ENCODE peak calls at places on chromosomes 3 and 15, in seven cellular contexts. One of them, this sample, is unnamed.

GRCh38 chr3:12155833-12156232 is 2.9 kb downstream of the TIMP4 start:
- DNase-seq in DND-41: no peak
- DNase-seq in CD8-positive, alpha-beta T cell: no peak
- DNase-seq in Peyer's patch: no peak
- DNase-seq in aorta: no peak
- DNase-seq in upper lobe of left lung: no peak
- DNase-seq in sigmoid colon: no peak
- DNase-seq in this sample: no peak

GRCh38 chr15:92664178-92664900 is 8.8 kb upstream of the FAM174B start:
- DNase-seq in DND-41: no peak
- DNase-seq in CD8-positive, alpha-beta T cell: no peak
- DNase-seq in Peyer's patch: no peak
- DNase-seq in aorta: no peak
- DNase-seq in upper lobe of left lung: no peak
- DNase-seq in sigmoid colon: no peak
- DNase-seq in this sample: no peak

GRCh38 chr3:151156618-151157216 is 46.3 kb downstream of the GPR171 start:
- DNase-seq in DND-41: peak; percentile 49
- DNase-seq in CD8-positive, alpha-beta T cell: no peak
- DNase-seq in Peyer's patch: no peak
- DNase-seq in aorta: no peak
- DNase-seq in upper lobe of left lung: no peak
- DNase-seq in sigmoid colon: no peak
- DNase-seq in this sample: no peak

GRCh38 chr3:138348950-138349739 is 766 bp downstream of the MRAS start:
- DNase-seq in DND-41: no peak
- DNase-seq in CD8-positive, alpha-beta T cell: no peak
- DNase-seq in Peyer's patch: no peak
- DNase-seq in aorta: no peak
- DNase-seq in upper lobe of left lung: no peak
- DNase-seq in sigmoid colon: peak; percentile 74
- DNase-seq in this sample: peak; percentile 69

GRCh38 chr15:42087460-42087859 is 6.9 kb downstream of the PLA2G4D start:
- DNase-seq in DND-41: no peak
- DNase-seq in CD8-positive, alpha-beta T cell: no peak
- DNase-seq in Peyer's patch: no peak
- DNase-seq in aorta: no peak
- DNase-seq in upper lobe of left lung: peak; percentile 68
- DNase-seq in sigmoid colon: no peak
- DNase-seq in this sample: no peak

GRCh38 chr3:37990527-37990926 is at the start of gene VILL:
- DNase-seq in DND-41: no peak
- DNase-seq in CD8-positive, alpha-beta T cell: no peak
- DNase-seq in Peyer's patch: peak; percentile 89
- DNase-seq in aorta: no peak
- DNase-seq in upper lobe of left lung: no peak
- DNase-seq in sigmoid colon: peak; percentile 47
- DNase-seq in this sample: no peak

GRCh38 chr15:25803036-25803435 is 60.1 kb downstream of the ATP10A start:
- DNase-seq in DND-41: no peak
- DNase-seq in CD8-positive, alpha-beta T cell: no peak
- DNase-seq in Peyer's patch: no peak
- DNase-seq in aorta: no peak
- DNase-seq in upper lobe of left lung: no peak
- DNase-seq in sigmoid colon: no peak
- DNase-seq in this sample: no peak

GRCh38 chr15:31458591-31458990 is 132.0 kb downstream of the KLF13 start:
- DNase-seq in DND-41: no peak
- DNase-seq in CD8-positive, alpha-beta T cell: no peak
- DNase-seq in Peyer's patch: no peak
- DNase-seq in aorta: no peak
- DNase-seq in upper lobe of left lung: no peak
- DNase-seq in sigmoid colon: no peak
- DNase-seq in this sample: no peak

GRCh38 chr3:32412887-32413286 is 21.2 kb downstream of the CMTM7 start:
- DNase-seq in DND-41: no peak
- DNase-seq in CD8-positive, alpha-beta T cell: no peak
- DNase-seq in Peyer's patch: no peak
- DNase-seq in aorta: no peak
- DNase-seq in upper lobe of left lung: no peak
- DNase-seq in sigmoid colon: no peak
- DNase-seq in this sample: no peak

GRCh38 chr3:189515916-189516531 is 115.2 kb upstream of the TP63 start:
- DNase-seq in DND-41: no peak
- DNase-seq in CD8-positive, alpha-beta T cell: no peak
- DNase-seq in Peyer's patch: no peak
- DNase-seq in aorta: no peak
- DNase-seq in upper lobe of left lung: no peak
- DNase-seq in sigmoid colon: no peak
- DNase-seq in this sample: no peak

GRCh38 chr15:44566176-44566575 is 29.2 kb downstream of the EIF3J start:
- DNase-seq in DND-41: no peak
- DNase-seq in CD8-positive, alpha-beta T cell: no peak
- DNase-seq in Peyer's patch: no peak
- DNase-seq in aorta: no peak
- DNase-seq in upper lobe of left lung: no peak
- DNase-seq in sigmoid colon: no peak
- DNase-seq in this sample: no peak

GRCh38 chr15:44565387-44566169 is 28.6 kb downstream of the EIF3J start:
- DNase-seq in DND-41: no peak
- DNase-seq in CD8-positive, alpha-beta T cell: no peak
- DNase-seq in Peyer's patch: no peak
- DNase-seq in aorta: no peak
- DNase-seq in upper lobe of left lung: no peak
- DNase-seq in sigmoid colon: no peak
- DNase-seq in this sample: no peak

GRCh38 chr15:44573386-44573785 is 36.4 kb downstream of the EIF3J start:
- DNase-seq in DND-41: no peak
- DNase-seq in CD8-positive, alpha-beta T cell: no peak
- DNase-seq in Peyer's patch: no peak
- DNase-seq in aorta: no peak
- DNase-seq in upper lobe of left lung: no peak
- DNase-seq in sigmoid colon: no peak
- DNase-seq in this sample: no peak

GRCh38 chr15:44568338-44568737 is 31.4 kb downstream of the EIF3J start:
- DNase-seq in DND-41: no peak
- DNase-seq in CD8-positive, alpha-beta T cell: no peak
- DNase-seq in Peyer's patch: no peak
- DNase-seq in aorta: no peak
- DNase-seq in upper lobe of left lung: no peak
- DNase-seq in sigmoid colon: no peak
- DNase-seq in this sample: no peak

DNA sequence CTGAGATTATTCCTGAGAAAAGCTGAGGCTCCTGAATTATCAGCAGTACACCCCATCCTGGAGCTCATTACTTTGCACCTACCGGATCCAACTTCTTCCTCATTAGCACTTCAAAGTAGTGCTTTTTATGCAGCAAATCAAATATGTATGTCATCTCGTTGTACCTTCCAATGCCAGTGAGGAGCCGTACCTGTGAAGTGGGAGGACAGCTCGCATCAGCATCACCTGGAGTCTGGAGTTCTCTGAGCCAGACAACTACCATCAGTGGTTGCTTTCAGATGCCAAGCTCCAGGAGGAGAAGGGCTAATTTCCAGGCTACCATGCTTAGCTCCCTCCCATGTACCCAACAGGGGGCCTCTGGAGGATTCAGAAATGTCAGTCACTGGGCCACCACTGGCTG is 32.4 kb downstream of the EIF3J start:
- DNase-seq in DND-41: no peak
- DNase-seq in CD8-positive, alpha-beta T cell: no peak
- DNase-seq in Peyer's patch: no peak
- DNase-seq in aorta: no peak
- DNase-seq in upper lobe of left lung: no peak
- DNase-seq in sigmoid colon: no peak
- DNase-seq in this sample: no peak
- H3K36me3 ChIP-seq in DND-41: peaks cover 47% of the 10 kb centered on the region
- H3K36me3 ChIP-seq in CD8-positive, alpha-beta T cell: peaks cover 38% of the 10 kb centered on the region
- H3K36me3 ChIP-seq in Peyer's patch: peaks cover 92% of the 10 kb centered on the region
- H3K36me3 ChIP-seq in aorta: peaks cover 15% of the 10 kb centered on the region
- H3K36me3 ChIP-seq in upper lobe of left lung: peaks cover 67% of the 10 kb centered on the region
- H3K36me3 ChIP-seq in sigmoid colon: peaks cover 25% of the 10 kb centered on the region
- H3K36me3 ChIP-seq in this sample: peaks cover 84% of the 10 kb centered on the region

GRCh38 chr3:33808559-33808958 is 10.1 kb downstream of the PDCD6IP start:
- DNase-seq in DND-41: no peak
- DNase-seq in CD8-positive, alpha-beta T cell: no peak
- DNase-seq in Peyer's patch: no peak
- DNase-seq in aorta: no peak
- DNase-seq in upper lobe of left lung: no peak
- DNase-seq in sigmoid colon: no peak
- DNase-seq in this sample: no peak

GRCh38 chr3:33803252-33803651 is 4.8 kb downstream of the PDCD6IP start:
- DNase-seq in DND-41: no peak
- DNase-seq in CD8-positive, alpha-beta T cell: no peak
- DNase-seq in Peyer's patch: no peak
- DNase-seq in aorta: no peak
- DNase-seq in upper lobe of left lung: no peak
- DNase-seq in sigmoid colon: no peak
- DNase-seq in this sample: no peak

GRCh38 chr3:33810545-33810944 is 12.1 kb downstream of the PDCD6IP start:
- DNase-seq in DND-41: no peak
- DNase-seq in CD8-positive, alpha-beta T cell: no peak
- DNase-seq in Peyer's patch: no peak
- DNase-seq in aorta: no peak
- DNase-seq in upper lobe of left lung: no peak
- DNase-seq in sigmoid colon: no peak
- DNase-seq in this sample: no peak

GRCh38 chr3:33803894-33804526 is 5.6 kb downstream of the PDCD6IP start:
- DNase-seq in DND-41: no peak
- DNase-seq in CD8-positive, alpha-beta T cell: no peak
- DNase-seq in Peyer's patch: no peak
- DNase-seq in aorta: no peak
- DNase-seq in upper lobe of left lung: no peak
- DNase-seq in sigmoid colon: no peak
- DNase-seq in this sample: no peak

GRCh38 chr3:33807190-33807589 is 8.8 kb downstream of the PDCD6IP start:
- DNase-seq in DND-41: no peak
- DNase-seq in CD8-positive, alpha-beta T cell: no peak
- DNase-seq in Peyer's patch: no peak
- DNase-seq in aorta: no peak
- DNase-seq in upper lobe of left lung: no peak
- DNase-seq in sigmoid colon: no peak
- DNase-seq in this sample: no peak
- H3K4me1 ChIP-seq in DND-41: no peaks in the 10 kb centered on the region
- H3K4me1 ChIP-seq in CD8-positive, alpha-beta T cell: peaks cover 52% of the 10 kb centered on the region
- H3K4me1 ChIP-seq in Peyer's patch: no peaks in the 10 kb centered on the region
- H3K4me1 ChIP-seq in aorta: peaks cover 3% of the 10 kb centered on the region
- H3K4me1 ChIP-seq in upper lobe of left lung: peaks cover 60% of the 10 kb centered on the region
- H3K4me1 ChIP-seq in sigmoid colon: peaks cover 8% of the 10 kb centered on the region
- H3K4me1 ChIP-seq in this sample: peaks cover 21% of the 10 kb centered on the region

GRCh38 chr15:67834593-67835348 is 5.1 kb downstream of the RNU6-1 start:
- DNase-seq in DND-41: no peak
- DNase-seq in CD8-positive, alpha-beta T cell: no peak
- DNase-seq in Peyer's patch: peak; percentile 54
- DNase-seq in aorta: no peak
- DNase-seq in upper lobe of left lung: peak; percentile 86
- DNase-seq in sigmoid colon: peak; percentile 64
- DNase-seq in this sample: peak; percentile 62

GRCh38 chr15:67835349-67836133 is 4.3 kb downstream of the RNU6-1 start:
- DNase-seq in DND-41: no peak
- DNase-seq in CD8-positive, alpha-beta T cell: no peak
- DNase-seq in Peyer's patch: peak; percentile 53
- DNase-seq in aorta: no peak
- DNase-seq in upper lobe of left lung: peak; percentile 85
- DNase-seq in sigmoid colon: peak; percentile 71
- DNase-seq in this sample: peak; percentile 67

GRCh38 chr15:67836477-67836876 is 3.4 kb downstream of the RNU6-1 start:
- DNase-seq in DND-41: peak; percentile 64
- DNase-seq in CD8-positive, alpha-beta T cell: peak; percentile 54
- DNase-seq in Peyer's patch: peak; percentile 63
- DNase-seq in aorta: no peak
- DNase-seq in upper lobe of left lung: no peak
- DNase-seq in sigmoid colon: peak; percentile 63
- DNase-seq in this sample: peak; percentile 69

GRCh38 chr15:67836955-67837354 is 2.9 kb downstream of the RNU6-1 start:
- DNase-seq in DND-41: no peak
- DNase-seq in CD8-positive, alpha-beta T cell: no peak
- DNase-seq in Peyer's patch: no peak
- DNase-seq in aorta: no peak
- DNase-seq in upper lobe of left lung: no peak
- DNase-seq in sigmoid colon: peak; percentile 30
- DNase-seq in this sample: peak; percentile 42

DNA sequence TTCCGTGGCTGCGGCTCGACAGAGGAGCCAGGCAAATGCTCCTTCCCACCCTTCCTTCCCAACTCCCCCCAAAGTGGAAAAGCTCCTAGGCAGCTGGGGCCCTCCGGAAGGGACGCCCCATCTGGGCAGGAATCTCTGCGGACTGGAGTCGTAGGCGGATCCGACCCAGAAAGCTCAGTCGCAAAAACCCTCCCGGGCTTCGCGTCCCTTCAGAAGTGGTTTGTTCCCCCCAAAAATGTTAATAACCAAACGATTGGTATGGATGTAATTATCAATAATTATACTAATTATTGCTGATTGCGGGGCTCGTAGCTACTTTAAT is 3.8 kb downstream of the RNU6-1 start:
- DNase-seq in DND-41: no peak
- DNase-seq in CD8-positive, alpha-beta T cell: no peak
- DNase-seq in Peyer's patch: no peak
- DNase-seq in aorta: no peak
- DNase-seq in upper lobe of left lung: no peak
- DNase-seq in sigmoid colon: peak; percentile 63
- DNase-seq in this sample: no peak
- H3K36me3 ChIP-seq in DND-41: no peaks in the 10 kb centered on the region
- H3K36me3 ChIP-seq in CD8-positive, alpha-beta T cell: no peaks in the 10 kb centered on the region
- H3K36me3 ChIP-seq in Peyer's patch: no peaks in the 10 kb centered on the region
- H3K36me3 ChIP-seq in aorta: no peaks in the 10 kb centered on the region
- H3K36me3 ChIP-seq in upper lobe of left lung: no peaks in the 10 kb centered on the region
- H3K36me3 ChIP-seq in sigmoid colon: no peaks in the 10 kb centered on the region
- H3K36me3 ChIP-seq in this sample: no peaks in the 10 kb centered on the region

GRCh38 chr3:50617911-50618481 is 1.0 kb downstream of the MAPKAPK3 start:
- DNase-seq in DND-41: peak; percentile 76
- DNase-seq in CD8-positive, alpha-beta T cell: no peak
- DNase-seq in Peyer's patch: no peak
- DNase-seq in aorta: no peak
- DNase-seq in upper lobe of left lung: no peak
- DNase-seq in sigmoid colon: no peak
- DNase-seq in this sample: no peak
- H3K4me1 ChIP-seq in DND-41: peaks cover 90% of the 10 kb centered on the region
- H3K4me1 ChIP-seq in CD8-positive, alpha-beta T cell: peaks cover 66% of the 10 kb centered on the region
- H3K4me1 ChIP-seq in Peyer's patch: peaks cover 12% of the 10 kb centered on the region
- H3K4me1 ChIP-seq in aorta: no peaks in the 10 kb centered on the region
- H3K4me1 ChIP-seq in upper lobe of left lung: peaks cover 39% of the 10 kb centered on the region
- H3K4me1 ChIP-seq in sigmoid colon: peaks cover 12% of the 10 kb centered on the region
- H3K4me1 ChIP-seq in this sample: peaks cover 19% of the 10 kb centered on the region

DNA sequence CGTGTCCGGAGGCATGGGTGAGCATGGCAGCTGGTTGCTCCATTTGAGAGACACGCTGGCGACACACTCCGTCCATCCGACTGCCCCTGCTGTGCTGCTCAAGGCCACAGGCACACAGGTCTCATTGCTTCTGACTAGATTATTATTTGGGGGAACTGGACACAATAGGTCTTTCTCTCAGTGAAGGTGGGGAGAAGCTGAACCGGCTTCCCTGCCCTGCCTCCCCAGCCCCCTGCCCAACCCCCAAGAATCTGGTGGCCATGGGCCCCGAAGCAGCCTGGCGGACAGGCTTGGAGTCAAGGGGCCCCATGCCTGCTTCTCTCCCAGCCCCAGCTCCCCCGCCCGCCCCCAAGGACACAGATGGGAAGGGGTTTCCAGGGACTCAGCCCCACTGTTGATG is 49.5 kb downstream of the PGPEP1L start:
- DNase-seq in DND-41: no peak
- DNase-seq in CD8-positive, alpha-beta T cell: no peak
- DNase-seq in Peyer's patch: peak; percentile 28
- DNase-seq in aorta: no peak
- DNase-seq in upper lobe of left lung: no peak
- DNase-seq in sigmoid colon: no peak
- DNase-seq in this sample: no peak
- H3K36me3 ChIP-seq in DND-41: peaks cover 65% of the 10 kb centered on the region
- H3K36me3 ChIP-seq in CD8-positive, alpha-beta T cell: peaks cover 17% of the 10 kb centered on the region
- H3K36me3 ChIP-seq in Peyer's patch: peaks cover 67% of the 10 kb centered on the region
- H3K36me3 ChIP-seq in aorta: no peaks in the 10 kb centered on the region
- H3K36me3 ChIP-seq in upper lobe of left lung: peaks cover 39% of the 10 kb centered on the region
- H3K36me3 ChIP-seq in sigmoid colon: peaks cover 43% of the 10 kb centered on the region
- H3K36me3 ChIP-seq in this sample: peaks cover 57% of the 10 kb centered on the region